ENCODE peak calls at places on chromosomes 4 and X, in four cellular contexts. One of them, this sample, is unnamed.

GRCh38 chr4:96037705-96038104 is 197.8 kb downstream of the PDHA2 start:
- DNase-seq in T-helper 1 cell: no peak
- DNase-seq in effector memory CD4-positive, alpha-beta T cell: no peak
- DNase-seq in pons: no peak
- DNase-seq in this sample: no peak

GRCh38 chr4:175234162-175234561 is 316.0 kb downstream of the ADAM29 start:
- DNase-seq in T-helper 1 cell: no peak
- DNase-seq in effector memory CD4-positive, alpha-beta T cell: no peak
- DNase-seq in pons: no peak
- DNase-seq in this sample: no peak

GRCh38 chr4:73891739-73892405 is 22.7 kb downstream of the CXCL1 start:
- DNase-seq in T-helper 1 cell: no peak
- DNase-seq in effector memory CD4-positive, alpha-beta T cell: no peak
- DNase-seq in pons: no peak
- DNase-seq in this sample: no peak

GRCh38 chrX:24145340-24146186 is 4.0 kb upstream of the ZFX start:
- DNase-seq in T-helper 1 cell: no peak
- DNase-seq in effector memory CD4-positive, alpha-beta T cell: no peak
- DNase-seq in pons: no peak
- DNase-seq in this sample: no peak

GRCh38 chrX:28609917-28610613 is 22.8 kb downstream of the IL1RAPL1 start:
- DNase-seq in T-helper 1 cell: no peak
- DNase-seq in effector memory CD4-positive, alpha-beta T cell: no peak
- DNase-seq in pons: no peak
- DNase-seq in this sample: no peak

GRCh38 chr4:38670939-38671593 is 7.1 kb downstream of the KLF3 start:
- DNase-seq in T-helper 1 cell: no peak
- DNase-seq in effector memory CD4-positive, alpha-beta T cell: no peak
- DNase-seq in pons: no peak
- DNase-seq in this sample: no peak

GRCh38 chr4:100986360-100986868 is 360.9 kb downstream of the PPP3CA start:
- DNase-seq in T-helper 1 cell: no peak
- DNase-seq in effector memory CD4-positive, alpha-beta T cell: no peak
- DNase-seq in pons: peak
- DNase-seq in this sample: peak

GRCh38 chr4:91448668-91449330 is 855.0 kb upstream of the GRID2 start:
- DNase-seq in T-helper 1 cell: no peak
- DNase-seq in effector memory CD4-positive, alpha-beta T cell: no peak
- DNase-seq in pons: no peak
- DNase-seq in this sample: peak

GRCh38 chr4:36264205-36264826 is 17.1 kb upstream of the DTHD1 start:
- DNase-seq in T-helper 1 cell: no peak
- DNase-seq in effector memory CD4-positive, alpha-beta T cell: no peak
- DNase-seq in pons: no peak
- DNase-seq in this sample: no peak

GRCh38 chr4:166277406-166277805 is 404.4 kb downstream of the TLL1 start:
- DNase-seq in T-helper 1 cell: no peak
- DNase-seq in effector memory CD4-positive, alpha-beta T cell: no peak
- DNase-seq in pons: no peak
- DNase-seq in this sample: no peak

GRCh38 chr4:81180916-81181315 is 34.1 kb downstream of the PRKG2 start:
- DNase-seq in T-helper 1 cell: no peak
- DNase-seq in effector memory CD4-positive, alpha-beta T cell: no peak
- DNase-seq in pons: no peak
- DNase-seq in this sample: no peak

GRCh38 chrX:43836435-43837184 is 45.6 kb downstream of the MAOB start:
- DNase-seq in T-helper 1 cell: no peak
- DNase-seq in effector memory CD4-positive, alpha-beta T cell: no peak
- DNase-seq in pons: peak
- DNase-seq in this sample: peak

GRCh38 chr4:10806993-10807645 is 122.6 kb upstream of the CLNK start:
- DNase-seq in T-helper 1 cell: no peak
- DNase-seq in effector memory CD4-positive, alpha-beta T cell: no peak
- DNase-seq in pons: no peak
- DNase-seq in this sample: no peak

GRCh38 chr4:165537028-165537648 is 158.3 kb downstream of the CPE start:
- DNase-seq in T-helper 1 cell: no peak
- DNase-seq in effector memory CD4-positive, alpha-beta T cell: no peak
- DNase-seq in pons: peak
- DNase-seq in this sample: peak

GRCh38 chrX:150080497-150080896 is 142.2 kb upstream of the EOLA2 start:
- DNase-seq in T-helper 1 cell: no peak
- DNase-seq in effector memory CD4-positive, alpha-beta T cell: no peak
- DNase-seq in pons: no peak
- DNase-seq in this sample: no peak

GRCh38 chrX:27276751-27277150 is 186.4 kb downstream of the PPP4R3C start:
- DNase-seq in T-helper 1 cell: no peak
- DNase-seq in effector memory CD4-positive, alpha-beta T cell: no peak
- DNase-seq in pons: no peak
- DNase-seq in this sample: no peak

GRCh38 chrX:3191821-3192220 is 150.6 kb downstream of the ARSF start:
- DNase-seq in T-helper 1 cell: no peak
- DNase-seq in effector memory CD4-positive, alpha-beta T cell: no peak
- DNase-seq in pons: no peak
- DNase-seq in this sample: no peak

GRCh38 chrX:129934952-129935351 is 29.0 kb downstream of the UTP14A start:
- DNase-seq in T-helper 1 cell: no peak
- DNase-seq in effector memory CD4-positive, alpha-beta T cell: no peak
- DNase-seq in pons: peak
- DNase-seq in this sample: no peak

GRCh38 chrX:98357146-98357545 is 1473.4 kb downstream of the RPA4 start:
- DNase-seq in T-helper 1 cell: no peak
- DNase-seq in effector memory CD4-positive, alpha-beta T cell: no peak
- DNase-seq in pons: no peak
- DNase-seq in this sample: no peak

GRCh38 chr4:21726255-21726815 is 222.2 kb downstream of the KCNIP4 start:
- DNase-seq in T-helper 1 cell: no peak
- DNase-seq in effector memory CD4-positive, alpha-beta T cell: no peak
- DNase-seq in pons: no peak
- DNase-seq in this sample: no peak